ENCODE peak calls at places on chromosome 14, in ten cellular contexts. One of them, this sample, is unnamed.

GRCh38 chr14:60326274-60326673 is 77.3 kb downstream of the PPM1A start:
- DNase-seq in astrocyte of the spinal cord: no peak
- DNase-seq in progenitor cell of endocrine pancreas: no peak
- DNase-seq in OCI-LY7: no peak
- DNase-seq in left ventricle myocardium inferior: no peak
- DNase-seq in astrocyte: no peak
- DNase-seq in endothelial cell: no peak
- DNase-seq in GM10248: no peak
- DNase-seq in pancreas: no peak
- DNase-seq in heart right ventricle: no peak
- DNase-seq in this sample: no peak

GRCh38 chr14:67464377-67464776 is 24.1 kb downstream of the TMEM229B start:
- DNase-seq in progenitor cell of endocrine pancreas: no peak
- DNase-seq in astrocyte: no peak
- DNase-seq in heart right ventricle: no peak
- DNase-seq in astrocyte of the spinal cord: no peak
- DNase-seq in endothelial cell: no peak
- DNase-seq in left ventricle myocardium inferior: no peak
- DNase-seq in OCI-LY7: no peak
- DNase-seq in GM10248: no peak
- DNase-seq in pancreas: no peak
- DNase-seq in this sample: no peak

GRCh38 chr14:68885226-68886108 is 92.6 kb upstream of the ZFP36L1 start:
- DNase-seq in GM10248: no peak
- DNase-seq in pancreas: no peak
- DNase-seq in endothelial cell: no peak
- DNase-seq in OCI-LY7: no peak
- DNase-seq in astrocyte: no peak
- DNase-seq in astrocyte of the spinal cord: no peak
- DNase-seq in heart right ventricle: no peak
- DNase-seq in left ventricle myocardium inferior: no peak
- DNase-seq in progenitor cell of endocrine pancreas: no peak
- DNase-seq in this sample: no peak

GRCh38 chr14:32342854-32343200 is 13.7 kb downstream of the AKAP6 start:
- DNase-seq in progenitor cell of endocrine pancreas: no peak
- DNase-seq in OCI-LY7: no peak
- DNase-seq in astrocyte: no peak
- DNase-seq in heart right ventricle: no peak
- DNase-seq in pancreas: no peak
- DNase-seq in astrocyte of the spinal cord: no peak
- DNase-seq in endothelial cell: no peak
- DNase-seq in left ventricle myocardium inferior: no peak
- DNase-seq in GM10248: no peak
- DNase-seq in this sample: no peak

GRCh38 chr14:50127802-50128201 is 11.4 kb upstream of the VCPKMT start:
- DNase-seq in endothelial cell: no peak
- DNase-seq in astrocyte of the spinal cord: no peak
- DNase-seq in left ventricle myocardium inferior: no peak
- DNase-seq in OCI-LY7: no peak
- DNase-seq in astrocyte: no peak
- DNase-seq in progenitor cell of endocrine pancreas: no peak
- DNase-seq in GM10248: no peak
- DNase-seq in pancreas: no peak
- DNase-seq in heart right ventricle: no peak
- DNase-seq in this sample: no peak

GRCh38 chr14:50600849-50601248 is 40.9 kb downstream of the ATL1 start:
- DNase-seq in heart right ventricle: no peak
- DNase-seq in GM10248: no peak
- DNase-seq in progenitor cell of endocrine pancreas: no peak
- DNase-seq in astrocyte: peak; percentile 27
- DNase-seq in endothelial cell: no peak
- DNase-seq in left ventricle myocardium inferior: no peak
- DNase-seq in astrocyte of the spinal cord: no peak
- DNase-seq in OCI-LY7: no peak
- DNase-seq in pancreas: no peak
- DNase-seq in this sample: no peak

GRCh38 chr14:35124127-35124526 is 1.8 kb downstream of the PRORP start:
- DNase-seq in pancreas: no peak
- DNase-seq in OCI-LY7: no peak
- DNase-seq in left ventricle myocardium inferior: no peak
- DNase-seq in GM10248: no peak
- DNase-seq in astrocyte of the spinal cord: no peak
- DNase-seq in progenitor cell of endocrine pancreas: no peak
- DNase-seq in astrocyte: no peak
- DNase-seq in heart right ventricle: no peak
- DNase-seq in endothelial cell: no peak
- DNase-seq in this sample: no peak

GRCh38 chr14:74697543-74697942 is 15.3 kb downstream of the AREL1 start:
- DNase-seq in OCI-LY7: no peak
- DNase-seq in left ventricle myocardium inferior: no peak
- DNase-seq in pancreas: no peak
- DNase-seq in heart right ventricle: no peak
- DNase-seq in progenitor cell of endocrine pancreas: no peak
- DNase-seq in endothelial cell: no peak
- DNase-seq in GM10248: no peak
- DNase-seq in astrocyte of the spinal cord: peak; percentile 54
- DNase-seq in astrocyte: peak; percentile 91
- DNase-seq in this sample: no peak

GRCh38 chr14:66005899-66006434 is 480.2 kb upstream of the CCDC196 start:
- DNase-seq in endothelial cell: no peak
- DNase-seq in left ventricle myocardium inferior: no peak
- DNase-seq in progenitor cell of endocrine pancreas: no peak
- DNase-seq in astrocyte: no peak
- DNase-seq in OCI-LY7: no peak
- DNase-seq in heart right ventricle: no peak
- DNase-seq in GM10248: no peak
- DNase-seq in astrocyte of the spinal cord: no peak
- DNase-seq in pancreas: no peak
- DNase-seq in this sample: no peak

GRCh38 chr14:54627718-54628345 is 60.9 kb downstream of the SAMD4A start:
- DNase-seq in OCI-LY7: no peak
- DNase-seq in astrocyte: peak; percentile 62
- DNase-seq in pancreas: no peak
- DNase-seq in left ventricle myocardium inferior: peak; percentile 44
- DNase-seq in GM10248: peak; percentile 59
- DNase-seq in endothelial cell: peak; percentile 57
- DNase-seq in heart right ventricle: peak; percentile 33
- DNase-seq in astrocyte of the spinal cord: peak; percentile 78
- DNase-seq in progenitor cell of endocrine pancreas: no peak
- DNase-seq in this sample: peak; percentile 57

GRCh38 chr14:26394114-26394855 is 203.5 kb downstream of the NOVA1 start:
- DNase-seq in OCI-LY7: no peak
- DNase-seq in heart right ventricle: no peak
- DNase-seq in endothelial cell: no peak
- DNase-seq in GM10248: no peak
- DNase-seq in left ventricle myocardium inferior: no peak
- DNase-seq in progenitor cell of endocrine pancreas: no peak
- DNase-seq in astrocyte of the spinal cord: peak; percentile 17
- DNase-seq in pancreas: no peak
- DNase-seq in astrocyte: peak; percentile 32
- DNase-seq in this sample: no peak
- TF ChIP-seq CTCF in OCI-LY7: no peak
- TF ChIP-seq CTCF in heart right ventricle: peak; percentile 52
- TF ChIP-seq CTCF in endothelial cell: no peak
- TF ChIP-seq CTCF in GM10248: no peak
- TF ChIP-seq CTCF in left ventricle myocardium inferior: peak; percentile 48
- TF ChIP-seq CTCF in progenitor cell of endocrine pancreas: peak; percentile 15
- TF ChIP-seq CTCF in astrocyte of the spinal cord: peak; percentile 27
- TF ChIP-seq CTCF in pancreas: no peak
- TF ChIP-seq CTCF in astrocyte: peak; percentile 43
- TF ChIP-seq CTCF in this sample: no peak

DNA sequence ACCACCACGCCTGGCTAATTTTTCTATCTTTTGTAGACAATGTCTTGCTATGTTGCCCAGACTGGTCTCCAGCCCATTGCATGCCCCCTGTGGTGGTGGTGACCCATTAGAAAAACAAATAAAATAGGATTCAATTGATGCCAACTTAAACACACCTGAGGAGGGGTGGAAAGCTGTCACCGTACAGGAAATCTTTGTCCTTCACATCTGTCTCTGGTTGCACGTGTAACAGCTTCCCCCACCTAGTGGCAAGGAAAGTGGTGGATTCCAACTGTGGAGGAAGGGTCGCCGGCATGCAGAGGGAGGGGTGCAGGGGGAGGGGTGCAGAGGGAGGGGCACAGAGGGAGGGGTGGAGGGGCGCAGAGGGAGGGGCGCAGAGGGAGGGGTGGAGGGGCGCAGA is 26.1 kb upstream of the GPR68 start:
- DNase-seq in astrocyte of the spinal cord: no peak
- DNase-seq in astrocyte: no peak
- DNase-seq in heart right ventricle: no peak
- DNase-seq in progenitor cell of endocrine pancreas: no peak
- DNase-seq in endothelial cell: no peak
- DNase-seq in GM10248: no peak
- DNase-seq in left ventricle myocardium inferior: no peak
- DNase-seq in pancreas: peak; percentile 11
- DNase-seq in OCI-LY7: no peak
- DNase-seq in this sample: no peak
- TF ChIP-seq CTCF in astrocyte of the spinal cord: no peak
- TF ChIP-seq CTCF in astrocyte: no peak
- TF ChIP-seq CTCF in heart right ventricle: no peak
- TF ChIP-seq CTCF in progenitor cell of endocrine pancreas: no peak
- TF ChIP-seq CTCF in endothelial cell: no peak
- TF ChIP-seq CTCF in GM10248: no peak
- TF ChIP-seq CTCF in left ventricle myocardium inferior: no peak
- TF ChIP-seq CTCF in pancreas: no peak
- TF ChIP-seq CTCF in OCI-LY7: no peak
- TF ChIP-seq CTCF in this sample: no peak

DNA sequence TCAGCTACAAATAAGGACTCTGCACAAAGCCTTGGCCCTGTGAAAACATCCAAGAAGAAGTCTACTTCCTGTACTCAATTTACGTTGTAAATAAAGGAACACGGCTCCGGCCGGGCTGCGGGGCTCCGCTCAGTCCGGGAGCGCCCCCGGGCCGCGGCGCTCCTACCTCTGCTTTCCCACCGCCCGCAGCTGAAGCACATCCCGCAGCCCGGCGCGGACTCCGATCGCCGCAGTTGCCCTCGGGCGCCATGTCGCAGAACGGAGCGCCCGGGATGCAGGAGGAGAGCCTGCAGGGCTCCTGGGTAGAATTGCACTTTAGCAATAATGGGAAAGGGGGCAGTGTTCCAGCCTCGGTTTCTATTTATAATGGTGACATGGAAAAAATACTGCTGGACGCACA is 502.3 kb upstream of the FOXG1 start:
- DNase-seq in astrocyte of the spinal cord: peak; percentile 1
- DNase-seq in OCI-LY7: no peak
- DNase-seq in endothelial cell: no peak
- DNase-seq in astrocyte: no peak
- DNase-seq in left ventricle myocardium inferior: no peak
- DNase-seq in heart right ventricle: no peak
- DNase-seq in GM10248: no peak
- DNase-seq in pancreas: no peak
- DNase-seq in progenitor cell of endocrine pancreas: no peak
- DNase-seq in this sample: no peak
- TF ChIP-seq CTCF in astrocyte of the spinal cord: no peak
- TF ChIP-seq CTCF in OCI-LY7: no peak
- TF ChIP-seq CTCF in endothelial cell: no peak
- TF ChIP-seq CTCF in astrocyte: no peak
- TF ChIP-seq CTCF in left ventricle myocardium inferior: no peak
- TF ChIP-seq CTCF in heart right ventricle: no peak
- TF ChIP-seq CTCF in GM10248: no peak
- TF ChIP-seq CTCF in pancreas: no peak
- TF ChIP-seq CTCF in progenitor cell of endocrine pancreas: no peak
- TF ChIP-seq CTCF in this sample: no peak

GRCh38 chr14:83395321-83395720 is 1861.7 kb upstream of the SEL1L start:
- DNase-seq in progenitor cell of endocrine pancreas: no peak
- DNase-seq in GM10248: no peak
- DNase-seq in left ventricle myocardium inferior: no peak
- DNase-seq in heart right ventricle: no peak
- DNase-seq in astrocyte of the spinal cord: no peak
- DNase-seq in astrocyte: no peak
- DNase-seq in pancreas: no peak
- DNase-seq in OCI-LY7: no peak
- DNase-seq in endothelial cell: no peak
- DNase-seq in this sample: no peak
- TF ChIP-seq CTCF in progenitor cell of endocrine pancreas: no peak
- TF ChIP-seq CTCF in GM10248: no peak
- TF ChIP-seq CTCF in left ventricle myocardium inferior: no peak
- TF ChIP-seq CTCF in heart right ventricle: no peak
- TF ChIP-seq CTCF in astrocyte of the spinal cord: no peak
- TF ChIP-seq CTCF in astrocyte: no peak
- TF ChIP-seq CTCF in pancreas: no peak
- TF ChIP-seq CTCF in OCI-LY7: no peak
- TF ChIP-seq CTCF in endothelial cell: no peak
- TF ChIP-seq CTCF in this sample: no peak

This sample was measured in GM20000.